ENCODE peak calls at places on chromosomes 16 and 17, in ten cellular contexts. One of them, this sample, is unnamed.
A peak's percentile ranks its signal among the peaks of the same experiment; 100 is the strongest.

GRCh38 chr16:58409316-58409973 is 17.2 kb downstream of the GINS3 start:
- DNase-seq in pancreas: no peak
- DNase-seq in tibial artery: no peak
- DNase-seq in fibroblast of pulmonary artery: peak; percentile 63
- DNase-seq in adrenal gland: peak; percentile 82
- DNase-seq in thoracic aorta: no peak
- DNase-seq in esophagus squamous epithelium: peak; percentile 9
- DNase-seq in bronchial epithelial cell: peak; percentile 64
- DNase-seq in fibroblast of lung: peak; percentile 59
- DNase-seq in prostate gland: peak; percentile 74
- DNase-seq in this sample: peak; percentile 15

GRCh38 chr17:2331303-2331702 is 5.0 kb downstream of the TSR1 start:
- DNase-seq in pancreas: no peak
- DNase-seq in tibial artery: no peak
- DNase-seq in adrenal gland: no peak
- DNase-seq in thoracic aorta: no peak
- DNase-seq in bronchial epithelial cell: no peak
- DNase-seq in esophagus squamous epithelium: no peak
- DNase-seq in prostate gland: no peak
- DNase-seq in fibroblast of pulmonary artery: no peak
- DNase-seq in fibroblast of lung: no peak
- DNase-seq in this sample: no peak

GRCh38 chr16:27721548-27722265 is 171.8 kb downstream of the KATNIP start:
- DNase-seq in prostate gland: no peak
- DNase-seq in fibroblast of lung: peak; percentile 98
- DNase-seq in fibroblast of pulmonary artery: peak; percentile 97
- DNase-seq in bronchial epithelial cell: no peak
- DNase-seq in pancreas: no peak
- DNase-seq in tibial artery: peak; percentile 82
- DNase-seq in adrenal gland: peak; percentile 37
- DNase-seq in esophagus squamous epithelium: no peak
- DNase-seq in thoracic aorta: peak; percentile 7
- DNase-seq in this sample: peak; percentile 30

GRCh38 chr17:55561316-55561972 is 50.2 kb upstream of the SMIM36 start:
- DNase-seq in esophagus squamous epithelium: no peak
- DNase-seq in thoracic aorta: no peak
- DNase-seq in adrenal gland: no peak
- DNase-seq in fibroblast of lung: no peak
- DNase-seq in fibroblast of pulmonary artery: no peak
- DNase-seq in bronchial epithelial cell: no peak
- DNase-seq in tibial artery: no peak
- DNase-seq in pancreas: no peak
- DNase-seq in prostate gland: no peak
- DNase-seq in this sample: no peak

GRCh38 chr16:68339214-68339613 is 28.4 kb downstream of the PRMT7 start:
- DNase-seq in fibroblast of lung: no peak
- DNase-seq in bronchial epithelial cell: no peak
- DNase-seq in tibial artery: no peak
- DNase-seq in pancreas: no peak
- DNase-seq in thoracic aorta: no peak
- DNase-seq in esophagus squamous epithelium: no peak
- DNase-seq in prostate gland: no peak
- DNase-seq in adrenal gland: no peak
- DNase-seq in fibroblast of pulmonary artery: no peak
- DNase-seq in this sample: no peak

GRCh38 chr17:81332118-81332834 is 37.2 kb upstream of the SLC38A10 start:
- DNase-seq in esophagus squamous epithelium: no peak
- DNase-seq in pancreas: no peak
- DNase-seq in thoracic aorta: no peak
- DNase-seq in bronchial epithelial cell: no peak
- DNase-seq in tibial artery: no peak
- DNase-seq in fibroblast of pulmonary artery: no peak
- DNase-seq in fibroblast of lung: no peak
- DNase-seq in adrenal gland: no peak
- DNase-seq in prostate gland: no peak
- DNase-seq in this sample: no peak

GRCh38 chr16:83912152-83912948 is 13.4 kb downstream of the MLYCD start:
- DNase-seq in esophagus squamous epithelium: no peak
- DNase-seq in prostate gland: no peak
- DNase-seq in tibial artery: no peak
- DNase-seq in pancreas: no peak
- DNase-seq in fibroblast of lung: peak; percentile 34
- DNase-seq in thoracic aorta: no peak
- DNase-seq in bronchial epithelial cell: no peak
- DNase-seq in adrenal gland: no peak
- DNase-seq in fibroblast of pulmonary artery: no peak
- DNase-seq in this sample: no peak

GRCh38 chr17:70161519-70161918 is 7.8 kb upstream of the KCNJ2 start:
- DNase-seq in esophagus squamous epithelium: no peak
- DNase-seq in adrenal gland: no peak
- DNase-seq in pancreas: no peak
- DNase-seq in prostate gland: no peak
- DNase-seq in fibroblast of lung: no peak
- DNase-seq in tibial artery: no peak
- DNase-seq in thoracic aorta: no peak
- DNase-seq in fibroblast of pulmonary artery: no peak
- DNase-seq in bronchial epithelial cell: no peak
- DNase-seq in this sample: no peak

GRCh38 chr17:10103712-10104111 is 94.7 kb downstream of the GAS7 start:
- DNase-seq in fibroblast of pulmonary artery: no peak
- DNase-seq in thoracic aorta: no peak
- DNase-seq in prostate gland: no peak
- DNase-seq in adrenal gland: no peak
- DNase-seq in fibroblast of lung: no peak
- DNase-seq in tibial artery: no peak
- DNase-seq in bronchial epithelial cell: no peak
- DNase-seq in esophagus squamous epithelium: no peak
- DNase-seq in pancreas: no peak
- DNase-seq in this sample: no peak

GRCh38 chr17:73929860-73930430 is 273.5 kb upstream of the RPL38 start:
- DNase-seq in adrenal gland: no peak
- DNase-seq in bronchial epithelial cell: no peak
- DNase-seq in esophagus squamous epithelium: no peak
- DNase-seq in tibial artery: no peak
- DNase-seq in fibroblast of pulmonary artery: no peak
- DNase-seq in prostate gland: no peak
- DNase-seq in thoracic aorta: no peak
- DNase-seq in pancreas: no peak
- DNase-seq in fibroblast of lung: no peak
- DNase-seq in this sample: no peak

GRCh38 chr17:73924488-73925186 is 278.8 kb upstream of the RPL38 start:
- DNase-seq in prostate gland: no peak
- DNase-seq in fibroblast of lung: no peak
- DNase-seq in esophagus squamous epithelium: no peak
- DNase-seq in bronchial epithelial cell: no peak
- DNase-seq in tibial artery: no peak
- DNase-seq in pancreas: no peak
- DNase-seq in fibroblast of pulmonary artery: no peak
- DNase-seq in adrenal gland: no peak
- DNase-seq in thoracic aorta: no peak
- DNase-seq in this sample: no peak

DNA sequence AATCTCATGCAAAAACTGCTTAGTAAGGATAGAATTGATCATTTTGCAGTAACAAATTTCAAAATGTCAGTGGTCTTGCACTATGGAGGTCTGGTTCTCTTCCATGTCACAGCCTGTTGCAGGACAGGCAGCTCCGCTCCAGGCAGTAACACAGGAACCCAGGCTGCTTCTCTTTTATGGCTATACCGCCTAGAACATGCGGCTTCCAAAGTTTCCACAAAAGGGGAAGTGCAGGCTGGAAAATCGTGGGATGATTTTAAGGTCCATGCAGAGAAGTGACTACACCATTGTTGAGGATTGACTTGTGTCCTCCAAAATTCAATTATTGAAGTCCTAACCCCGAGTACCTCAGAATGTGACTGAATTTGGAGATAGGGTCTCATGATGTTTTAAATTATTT is 279.4 kb upstream of the RPL38 start:
- DNase-seq in thoracic aorta: no peak
- DNase-seq in adrenal gland: no peak
- DNase-seq in bronchial epithelial cell: no peak
- DNase-seq in prostate gland: no peak
- DNase-seq in tibial artery: no peak
- DNase-seq in esophagus squamous epithelium: no peak
- DNase-seq in fibroblast of lung: no peak
- DNase-seq in pancreas: no peak
- DNase-seq in fibroblast of pulmonary artery: no peak
- DNase-seq in this sample: no peak
- H3K4me3 ChIP-seq in thoracic aorta: no peak overlapping the region
- H3K4me3 ChIP-seq in adrenal gland: no peak overlapping the region
- H3K4me3 ChIP-seq in bronchial epithelial cell: no peak overlapping the region
- H3K4me3 ChIP-seq in prostate gland: no peak overlapping the region
- H3K4me3 ChIP-seq in tibial artery: no peak overlapping the region
- H3K4me3 ChIP-seq in esophagus squamous epithelium: no peak overlapping the region
- H3K4me3 ChIP-seq in fibroblast of lung: no peak overlapping the region
- H3K4me3 ChIP-seq in pancreas: no peak overlapping the region
- H3K4me3 ChIP-seq in fibroblast of pulmonary artery: no peak overlapping the region
- H3K4me3 ChIP-seq in this sample: no peak overlapping the region

GRCh38 chr17:63834431-63835166 is 7.1 kb upstream of the FTSJ3 start:
- DNase-seq in bronchial epithelial cell: peak; percentile 74
- DNase-seq in pancreas: no peak
- DNase-seq in fibroblast of lung: peak; percentile 80
- DNase-seq in tibial artery: peak; percentile 70
- DNase-seq in esophagus squamous epithelium: no peak
- DNase-seq in fibroblast of pulmonary artery: peak; percentile 76
- DNase-seq in adrenal gland: peak; percentile 85
- DNase-seq in prostate gland: peak; percentile 60
- DNase-seq in thoracic aorta: no peak
- DNase-seq in this sample: peak; percentile 34
- TF ChIP-seq CTCF in bronchial epithelial cell: peak; percentile 78
- TF ChIP-seq CTCF in pancreas: no peak
- TF ChIP-seq CTCF in fibroblast of lung: peak; percentile 50
- TF ChIP-seq CTCF in tibial artery: peak; percentile 51
- TF ChIP-seq CTCF in esophagus squamous epithelium: no peak
- TF ChIP-seq CTCF in fibroblast of pulmonary artery: peak; percentile 54
- TF ChIP-seq CTCF in adrenal gland: peak; percentile 63
- TF ChIP-seq CTCF in prostate gland: peak; percentile 57
- TF ChIP-seq CTCF in thoracic aorta: peak; percentile 35
- TF ChIP-seq CTCF in this sample: peak; percentile 80

GRCh38 chr17:78039581-78039980 is 81.1 kb downstream of the TNRC6C start:
- DNase-seq in bronchial epithelial cell: no peak
- DNase-seq in pancreas: no peak
- DNase-seq in adrenal gland: no peak
- DNase-seq in prostate gland: no peak
- DNase-seq in esophagus squamous epithelium: no peak
- DNase-seq in fibroblast of lung: no peak
- DNase-seq in thoracic aorta: no peak
- DNase-seq in tibial artery: no peak
- DNase-seq in fibroblast of pulmonary artery: no peak
- DNase-seq in this sample: no peak

GRCh38 chr17:78042542-78042941 is 84.0 kb downstream of the TNRC6C start:
- DNase-seq in pancreas: no peak
- DNase-seq in thoracic aorta: no peak
- DNase-seq in adrenal gland: no peak
- DNase-seq in tibial artery: no peak
- DNase-seq in prostate gland: no peak
- DNase-seq in bronchial epithelial cell: no peak
- DNase-seq in esophagus squamous epithelium: no peak
- DNase-seq in fibroblast of pulmonary artery: no peak
- DNase-seq in fibroblast of lung: no peak
- DNase-seq in this sample: no peak

GRCh38 chr17:78043031-78043430 is 84.5 kb downstream of the TNRC6C start:
- DNase-seq in adrenal gland: no peak
- DNase-seq in prostate gland: no peak
- DNase-seq in fibroblast of lung: no peak
- DNase-seq in fibroblast of pulmonary artery: no peak
- DNase-seq in tibial artery: no peak
- DNase-seq in esophagus squamous epithelium: no peak
- DNase-seq in bronchial epithelial cell: no peak
- DNase-seq in pancreas: no peak
- DNase-seq in thoracic aorta: no peak
- DNase-seq in this sample: no peak

GRCh38 chr17:78040561-78041400 is 82.3 kb downstream of the TNRC6C start:
- DNase-seq in pancreas: peak; percentile 70
- DNase-seq in fibroblast of pulmonary artery: peak; percentile 53
- DNase-seq in adrenal gland: peak; percentile 14
- DNase-seq in prostate gland: peak; percentile 72
- DNase-seq in thoracic aorta: peak; percentile 3
- DNase-seq in esophagus squamous epithelium: no peak
- DNase-seq in bronchial epithelial cell: peak; percentile 39
- DNase-seq in fibroblast of lung: peak; percentile 65
- DNase-seq in tibial artery: peak; percentile 80
- DNase-seq in this sample: no peak

GRCh38 chr17:78041401-78042179 is 83.1 kb downstream of the TNRC6C start:
- DNase-seq in esophagus squamous epithelium: no peak
- DNase-seq in pancreas: no peak
- DNase-seq in bronchial epithelial cell: no peak
- DNase-seq in tibial artery: no peak
- DNase-seq in thoracic aorta: no peak
- DNase-seq in fibroblast of lung: peak; percentile 55
- DNase-seq in fibroblast of pulmonary artery: peak; percentile 10
- DNase-seq in prostate gland: no peak
- DNase-seq in adrenal gland: no peak
- DNase-seq in this sample: no peak
- H3K4me3 ChIP-seq in esophagus squamous epithelium: peak overlapping the region; percentile 58
- H3K4me3 ChIP-seq in pancreas: peak overlapping the region; percentile 23
- H3K4me3 ChIP-seq in bronchial epithelial cell: peak overlapping the region; percentile 48
- H3K4me3 ChIP-seq in tibial artery: peak overlapping the region; percentile 58
- H3K4me3 ChIP-seq in thoracic aorta: peak overlapping the region; percentile 75
- H3K4me3 ChIP-seq in fibroblast of lung: peak overlapping the region; percentile 71
- H3K4me3 ChIP-seq in fibroblast of pulmonary artery: peak overlapping the region; percentile 54
- H3K4me3 ChIP-seq in prostate gland: peak overlapping the region; percentile 32
- H3K4me3 ChIP-seq in adrenal gland: no peak overlapping the region
- H3K4me3 ChIP-seq in this sample: peak overlapping the region; percentile 54

GRCh38 chr17:38800237-38800760 is 943 bp upstream of the PIP4K2B start:
- DNase-seq in bronchial epithelial cell: no peak
- DNase-seq in tibial artery: no peak
- DNase-seq in thoracic aorta: no peak
- DNase-seq in esophagus squamous epithelium: no peak
- DNase-seq in adrenal gland: no peak
- DNase-seq in pancreas: no peak
- DNase-seq in fibroblast of lung: peak; percentile 9
- DNase-seq in fibroblast of pulmonary artery: no peak
- DNase-seq in prostate gland: no peak
- DNase-seq in this sample: no peak

GRCh38 chr17:38799501-38800236 is at the start of gene PIP4K2B:
- DNase-seq in thoracic aorta: peak; percentile 87
- DNase-seq in tibial artery: peak; percentile 99
- DNase-seq in fibroblast of lung: peak; percentile 98
- DNase-seq in esophagus squamous epithelium: peak; percentile 84
- DNase-seq in pancreas: peak; percentile 91
- DNase-seq in fibroblast of pulmonary artery: peak; percentile 99
- DNase-seq in prostate gland: peak; percentile 94
- DNase-seq in bronchial epithelial cell: peak; percentile 83
- DNase-seq in adrenal gland: peak; percentile 98
- DNase-seq in this sample: peak; percentile 79

GRCh38 chr17:38797091-38797490 is 2.3 kb downstream of the PIP4K2B start:
- DNase-seq in pancreas: no peak
- DNase-seq in esophagus squamous epithelium: no peak
- DNase-seq in tibial artery: no peak
- DNase-seq in fibroblast of pulmonary artery: peak; percentile 17
- DNase-seq in prostate gland: no peak
- DNase-seq in thoracic aorta: no peak
- DNase-seq in bronchial epithelial cell: peak; percentile 77
- DNase-seq in fibroblast of lung: no peak
- DNase-seq in adrenal gland: no peak
- DNase-seq in this sample: no peak

GRCh38 chr17:38797828-38798227 is 1.5 kb downstream of the PIP4K2B start:
- DNase-seq in esophagus squamous epithelium: no peak
- DNase-seq in prostate gland: no peak
- DNase-seq in thoracic aorta: no peak
- DNase-seq in tibial artery: no peak
- DNase-seq in bronchial epithelial cell: no peak
- DNase-seq in adrenal gland: no peak
- DNase-seq in fibroblast of lung: no peak
- DNase-seq in fibroblast of pulmonary artery: no peak
- DNase-seq in pancreas: no peak
- DNase-seq in this sample: no peak

GRCh38 chr17:38798614-38799500 is 499 bp downstream of the PIP4K2B start:
- DNase-seq in prostate gland: peak; percentile 21
- DNase-seq in esophagus squamous epithelium: peak; percentile 54
- DNase-seq in adrenal gland: peak; percentile 60
- DNase-seq in bronchial epithelial cell: no peak
- DNase-seq in fibroblast of pulmonary artery: peak; percentile 47
- DNase-seq in fibroblast of lung: peak; percentile 44
- DNase-seq in tibial artery: peak; percentile 71
- DNase-seq in pancreas: no peak
- DNase-seq in thoracic aorta: peak; percentile 8
- DNase-seq in this sample: no peak
- TF ChIP-seq CTCF in prostate gland: no peak
- TF ChIP-seq CTCF in esophagus squamous epithelium: no peak
- TF ChIP-seq CTCF in adrenal gland: no peak
- TF ChIP-seq CTCF in bronchial epithelial cell: no peak
- TF ChIP-seq CTCF in fibroblast of pulmonary artery: no peak
- TF ChIP-seq CTCF in fibroblast of lung: no peak
- TF ChIP-seq CTCF in tibial artery: no peak
- TF ChIP-seq CTCF in pancreas: no peak
- TF ChIP-seq CTCF in thoracic aorta: no peak
- TF ChIP-seq CTCF in this sample: no peak

This sample was measured in BJ.